ENCODE peak calls at places on chromosomes 4 and X, in seven cellular contexts. One of them, this sample, is unnamed.

GRCh38 chr4:107755841-107756356 is 35.9 kb upstream of the PAPSS1 start:
- DNase-seq in EL: peak
- DNase-seq in CD8-positive, alpha-beta memory T cell: no peak
- DNase-seq in activated T-helper 1 cell treated with anti-CD3 and anti-CD28 coated beads, Interleukin-2, amount 50 U/mL, for 16 hours: no peak
- DNase-seq in mesendoderm: peak
- DNase-seq in endothelial cell: no peak
- DNase-seq in MCF 10A: no peak
- DNase-seq in this sample: no peak

GRCh38 chr4:105605493-105605892 is 53.1 kb downstream of the ARHGEF38 start:
- DNase-seq in EL: peak
- DNase-seq in CD8-positive, alpha-beta memory T cell: no peak
- DNase-seq in activated T-helper 1 cell treated with anti-CD3 and anti-CD28 coated beads, Interleukin-2, amount 50 U/mL, for 16 hours: no peak
- DNase-seq in mesendoderm: peak
- DNase-seq in endothelial cell: no peak
- DNase-seq in MCF 10A: peak
- DNase-seq in this sample: no peak

GRCh38 chr4:181939199-181939945 is 303.8 kb upstream of the TENM3 start:
- DNase-seq in EL: no peak
- DNase-seq in CD8-positive, alpha-beta memory T cell: no peak
- DNase-seq in activated T-helper 1 cell treated with anti-CD3 and anti-CD28 coated beads, Interleukin-2, amount 50 U/mL, for 16 hours: no peak
- DNase-seq in mesendoderm: peak
- DNase-seq in endothelial cell: no peak
- DNase-seq in MCF 10A: peak
- DNase-seq in this sample: no peak

GRCh38 chr4:186104114-186104894 is at the start of gene FAM149A:
- DNase-seq in EL: no peak
- DNase-seq in CD8-positive, alpha-beta memory T cell: peak
- DNase-seq in activated T-helper 1 cell treated with anti-CD3 and anti-CD28 coated beads, Interleukin-2, amount 50 U/mL, for 16 hours: peak
- DNase-seq in mesendoderm: peak
- DNase-seq in endothelial cell: no peak
- DNase-seq in MCF 10A: peak
- DNase-seq in this sample: peak

GRCh38 chrX:37425370-37425769 is 76.2 kb downstream of the PRRG1 start:
- DNase-seq in EL: peak
- DNase-seq in CD8-positive, alpha-beta memory T cell: no peak
- DNase-seq in activated T-helper 1 cell treated with anti-CD3 and anti-CD28 coated beads, Interleukin-2, amount 50 U/mL, for 16 hours: no peak
- DNase-seq in mesendoderm: no peak
- DNase-seq in endothelial cell: no peak
- DNase-seq in MCF 10A: no peak
- DNase-seq in this sample: no peak

GRCh38 chr4:8737601-8738279 is 133.9 kb downstream of the HMX1 start:
- DNase-seq in EL: no peak
- DNase-seq in CD8-positive, alpha-beta memory T cell: no peak
- DNase-seq in activated T-helper 1 cell treated with anti-CD3 and anti-CD28 coated beads, Interleukin-2, amount 50 U/mL, for 16 hours: no peak
- DNase-seq in mesendoderm: no peak
- DNase-seq in endothelial cell: no peak
- DNase-seq in MCF 10A: no peak
- DNase-seq in this sample: no peak

GRCh38 chr4:6942238-6942800 is 32.7 kb downstream of the TBC1D14 start:
- DNase-seq in EL: peak
- DNase-seq in CD8-positive, alpha-beta memory T cell: peak
- DNase-seq in activated T-helper 1 cell treated with anti-CD3 and anti-CD28 coated beads, Interleukin-2, amount 50 U/mL, for 16 hours: no peak
- DNase-seq in mesendoderm: peak
- DNase-seq in endothelial cell: no peak
- DNase-seq in MCF 10A: peak
- DNase-seq in this sample: peak

GRCh38 chr4:41728571-41728908 is 20.0 kb downstream of the PHOX2B start:
- DNase-seq in EL: peak
- DNase-seq in CD8-positive, alpha-beta memory T cell: no peak
- DNase-seq in activated T-helper 1 cell treated with anti-CD3 and anti-CD28 coated beads, Interleukin-2, amount 50 U/mL, for 16 hours: no peak
- DNase-seq in mesendoderm: no peak
- DNase-seq in endothelial cell: no peak
- DNase-seq in MCF 10A: peak
- DNase-seq in this sample: no peak

GRCh38 chrX:101619336-101619735 is 1.5 kb upstream of the ARMCX6 start:
- DNase-seq in EL: peak
- DNase-seq in CD8-positive, alpha-beta memory T cell: no peak
- DNase-seq in activated T-helper 1 cell treated with anti-CD3 and anti-CD28 coated beads, Interleukin-2, amount 50 U/mL, for 16 hours: no peak
- DNase-seq in mesendoderm: peak
- DNase-seq in endothelial cell: no peak
- DNase-seq in MCF 10A: peak
- DNase-seq in this sample: no peak

GRCh38 chr4:136400829-136401228 is 1131.5 kb downstream of the PCDH18 start:
- DNase-seq in EL: no peak
- DNase-seq in CD8-positive, alpha-beta memory T cell: no peak
- DNase-seq in activated T-helper 1 cell treated with anti-CD3 and anti-CD28 coated beads, Interleukin-2, amount 50 U/mL, for 16 hours: no peak
- DNase-seq in mesendoderm: peak
- DNase-seq in endothelial cell: no peak
- DNase-seq in MCF 10A: no peak
- DNase-seq in this sample: no peak

GRCh38 chr4:154456240-154456639 is 35.4 kb downstream of the DCHS2 start:
- DNase-seq in EL: no peak
- DNase-seq in CD8-positive, alpha-beta memory T cell: no peak
- DNase-seq in activated T-helper 1 cell treated with anti-CD3 and anti-CD28 coated beads, Interleukin-2, amount 50 U/mL, for 16 hours: no peak
- DNase-seq in mesendoderm: no peak
- DNase-seq in endothelial cell: no peak
- DNase-seq in MCF 10A: no peak
- DNase-seq in this sample: no peak

GRCh38 chr4:15479089-15479912 is 9.6 kb downstream of the CC2D2A start:
- DNase-seq in EL: peak
- DNase-seq in CD8-positive, alpha-beta memory T cell: no peak
- DNase-seq in activated T-helper 1 cell treated with anti-CD3 and anti-CD28 coated beads, Interleukin-2, amount 50 U/mL, for 16 hours: no peak
- DNase-seq in mesendoderm: peak
- DNase-seq in endothelial cell: peak
- DNase-seq in MCF 10A: peak
- DNase-seq in this sample: peak

GRCh38 chr4:4492161-4492847 is 49.5 kb downstream of the STX18 start:
- DNase-seq in EL: peak
- DNase-seq in CD8-positive, alpha-beta memory T cell: no peak
- DNase-seq in activated T-helper 1 cell treated with anti-CD3 and anti-CD28 coated beads, Interleukin-2, amount 50 U/mL, for 16 hours: no peak
- DNase-seq in mesendoderm: no peak
- DNase-seq in endothelial cell: no peak
- DNase-seq in MCF 10A: no peak
- DNase-seq in this sample: peak

GRCh38 chrX:68807818-68808217 is 21.0 kb upstream of the EFNB1 start:
- DNase-seq in EL: peak
- DNase-seq in CD8-positive, alpha-beta memory T cell: no peak
- DNase-seq in activated T-helper 1 cell treated with anti-CD3 and anti-CD28 coated beads, Interleukin-2, amount 50 U/mL, for 16 hours: no peak
- DNase-seq in mesendoderm: peak
- DNase-seq in endothelial cell: peak
- DNase-seq in MCF 10A: peak
- DNase-seq in this sample: no peak

GRCh38 chr4:157358439-157358838 is 137.9 kb downstream of the GRIA2 start:
- DNase-seq in EL: no peak
- DNase-seq in CD8-positive, alpha-beta memory T cell: no peak
- DNase-seq in activated T-helper 1 cell treated with anti-CD3 and anti-CD28 coated beads, Interleukin-2, amount 50 U/mL, for 16 hours: no peak
- DNase-seq in mesendoderm: no peak
- DNase-seq in endothelial cell: no peak
- DNase-seq in MCF 10A: no peak
- DNase-seq in this sample: no peak

GRCh38 chrX:132631579-132632232 is 142.9 kb upstream of the MBNL3 start:
- DNase-seq in EL: no peak
- DNase-seq in CD8-positive, alpha-beta memory T cell: no peak
- DNase-seq in activated T-helper 1 cell treated with anti-CD3 and anti-CD28 coated beads, Interleukin-2, amount 50 U/mL, for 16 hours: no peak
- DNase-seq in mesendoderm: peak
- DNase-seq in endothelial cell: peak
- DNase-seq in MCF 10A: peak
- DNase-seq in this sample: peak

GRCh38 chr4:182845618-182846017 is 71.6 kb downstream of the DCTD start:
- DNase-seq in EL: no peak
- DNase-seq in CD8-positive, alpha-beta memory T cell: no peak
- DNase-seq in activated T-helper 1 cell treated with anti-CD3 and anti-CD28 coated beads, Interleukin-2, amount 50 U/mL, for 16 hours: no peak
- DNase-seq in mesendoderm: no peak
- DNase-seq in endothelial cell: no peak
- DNase-seq in MCF 10A: no peak
- DNase-seq in this sample: no peak

GRCh38 chrX:49063715-49064114 is 4.9 kb downstream of the CCDC120 start:
- DNase-seq in EL: no peak
- DNase-seq in CD8-positive, alpha-beta memory T cell: no peak
- DNase-seq in activated T-helper 1 cell treated with anti-CD3 and anti-CD28 coated beads, Interleukin-2, amount 50 U/mL, for 16 hours: no peak
- DNase-seq in mesendoderm: no peak
- DNase-seq in endothelial cell: no peak
- DNase-seq in MCF 10A: no peak
- DNase-seq in this sample: no peak

GRCh38 chr4:57410331-57411052 is 300.3 kb upstream of the IGFBP7 start:
- DNase-seq in EL: no peak
- DNase-seq in CD8-positive, alpha-beta memory T cell: no peak
- DNase-seq in activated T-helper 1 cell treated with anti-CD3 and anti-CD28 coated beads, Interleukin-2, amount 50 U/mL, for 16 hours: no peak
- DNase-seq in mesendoderm: no peak
- DNase-seq in endothelial cell: no peak
- DNase-seq in MCF 10A: no peak
- DNase-seq in this sample: no peak

GRCh38 chrX:21374163-21374993 is at the start of gene CNKSR2:
- DNase-seq in EL: peak
- DNase-seq in CD8-positive, alpha-beta memory T cell: no peak
- DNase-seq in activated T-helper 1 cell treated with anti-CD3 and anti-CD28 coated beads, Interleukin-2, amount 50 U/mL, for 16 hours: peak
- DNase-seq in mesendoderm: peak
- DNase-seq in endothelial cell: peak
- DNase-seq in MCF 10A: no peak
- DNase-seq in this sample: peak

GRCh38 chr4:81460115-81460836 is 11.4 kb downstream of the RASGEF1B start:
- DNase-seq in EL: no peak
- DNase-seq in CD8-positive, alpha-beta memory T cell: no peak
- DNase-seq in activated T-helper 1 cell treated with anti-CD3 and anti-CD28 coated beads, Interleukin-2, amount 50 U/mL, for 16 hours: no peak
- DNase-seq in mesendoderm: no peak
- DNase-seq in endothelial cell: no peak
- DNase-seq in MCF 10A: no peak
- DNase-seq in this sample: no peak

GRCh38 chr4:2494992-2495391 is 26.1 kb downstream of the RNF4 start:
- DNase-seq in EL: no peak
- DNase-seq in CD8-positive, alpha-beta memory T cell: no peak
- DNase-seq in activated T-helper 1 cell treated with anti-CD3 and anti-CD28 coated beads, Interleukin-2, amount 50 U/mL, for 16 hours: no peak
- DNase-seq in mesendoderm: no peak
- DNase-seq in endothelial cell: no peak
- DNase-seq in MCF 10A: no peak
- DNase-seq in this sample: no peak

GRCh38 chrX:45472968-45473367 is 272.3 kb upstream of the DIPK2B start:
- DNase-seq in EL: peak
- DNase-seq in CD8-positive, alpha-beta memory T cell: no peak
- DNase-seq in activated T-helper 1 cell treated with anti-CD3 and anti-CD28 coated beads, Interleukin-2, amount 50 U/mL, for 16 hours: no peak
- DNase-seq in mesendoderm: no peak
- DNase-seq in endothelial cell: no peak
- DNase-seq in MCF 10A: no peak
- DNase-seq in this sample: no peak

GRCh38 chrX:154401918-154402621 is 3.9 kb downstream of the RPL10 start:
- DNase-seq in EL: peak
- DNase-seq in CD8-positive, alpha-beta memory T cell: no peak
- DNase-seq in activated T-helper 1 cell treated with anti-CD3 and anti-CD28 coated beads, Interleukin-2, amount 50 U/mL, for 16 hours: no peak
- DNase-seq in mesendoderm: no peak
- DNase-seq in endothelial cell: no peak
- DNase-seq in MCF 10A: no peak
- DNase-seq in this sample: no peak

GRCh38 chr4:11328401-11328800 is 100.3 kb downstream of the HS3ST1 start:
- DNase-seq in EL: no peak
- DNase-seq in CD8-positive, alpha-beta memory T cell: no peak
- DNase-seq in activated T-helper 1 cell treated with anti-CD3 and anti-CD28 coated beads, Interleukin-2, amount 50 U/mL, for 16 hours: no peak
- DNase-seq in mesendoderm: no peak
- DNase-seq in endothelial cell: no peak
- DNase-seq in MCF 10A: no peak
- DNase-seq in this sample: no peak

GRCh38 chr4:163603246-163603645 is 108.8 kb downstream of the TMA16 start:
- DNase-seq in EL: no peak
- DNase-seq in CD8-positive, alpha-beta memory T cell: no peak
- DNase-seq in activated T-helper 1 cell treated with anti-CD3 and anti-CD28 coated beads, Interleukin-2, amount 50 U/mL, for 16 hours: no peak
- DNase-seq in mesendoderm: no peak
- DNase-seq in endothelial cell: no peak
- DNase-seq in MCF 10A: no peak
- DNase-seq in this sample: no peak

GRCh38 chrX:119757979-119758681 is at the start of gene SOWAHD:
- DNase-seq in EL: peak
- DNase-seq in CD8-positive, alpha-beta memory T cell: peak
- DNase-seq in activated T-helper 1 cell treated with anti-CD3 and anti-CD28 coated beads, Interleukin-2, amount 50 U/mL, for 16 hours: no peak
- DNase-seq in mesendoderm: peak
- DNase-seq in endothelial cell: peak
- DNase-seq in MCF 10A: peak
- DNase-seq in this sample: no peak

GRCh38 chr4:82123934-82124333 is 249.9 kb downstream of the HNRNPD start:
- DNase-seq in EL: no peak
- DNase-seq in CD8-positive, alpha-beta memory T cell: no peak
- DNase-seq in activated T-helper 1 cell treated with anti-CD3 and anti-CD28 coated beads, Interleukin-2, amount 50 U/mL, for 16 hours: no peak
- DNase-seq in mesendoderm: peak
- DNase-seq in endothelial cell: no peak
- DNase-seq in MCF 10A: no peak
- DNase-seq in this sample: no peak

GRCh38 chr4:2251073-2251794 is 9.3 kb upstream of the HAUS3 start:
- DNase-seq in EL: no peak
- DNase-seq in CD8-positive, alpha-beta memory T cell: peak
- DNase-seq in activated T-helper 1 cell treated with anti-CD3 and anti-CD28 coated beads, Interleukin-2, amount 50 U/mL, for 16 hours: no peak
- DNase-seq in mesendoderm: no peak
- DNase-seq in endothelial cell: no peak
- DNase-seq in MCF 10A: no peak
- DNase-seq in this sample: no peak

GRCh38 chr4:156347412-156348075 is 393.9 kb upstream of the CTSO start:
- DNase-seq in EL: peak
- DNase-seq in CD8-positive, alpha-beta memory T cell: no peak
- DNase-seq in activated T-helper 1 cell treated with anti-CD3 and anti-CD28 coated beads, Interleukin-2, amount 50 U/mL, for 16 hours: no peak
- DNase-seq in mesendoderm: peak
- DNase-seq in endothelial cell: no peak
- DNase-seq in MCF 10A: peak
- DNase-seq in this sample: peak

GRCh38 chr4:101037938-101038413 is 309.4 kb downstream of the PPP3CA start:
- DNase-seq in EL: peak
- DNase-seq in CD8-positive, alpha-beta memory T cell: no peak
- DNase-seq in activated T-helper 1 cell treated with anti-CD3 and anti-CD28 coated beads, Interleukin-2, amount 50 U/mL, for 16 hours: no peak
- DNase-seq in mesendoderm: no peak
- DNase-seq in endothelial cell: no peak
- DNase-seq in MCF 10A: peak
- DNase-seq in this sample: no peak

GRCh38 chr4:6939761-6940743 is 30.4 kb downstream of the TBC1D14 start:
- DNase-seq in EL: no peak
- DNase-seq in CD8-positive, alpha-beta memory T cell: no peak
- DNase-seq in activated T-helper 1 cell treated with anti-CD3 and anti-CD28 coated beads, Interleukin-2, amount 50 U/mL, for 16 hours: no peak
- DNase-seq in mesendoderm: peak
- DNase-seq in endothelial cell: no peak
- DNase-seq in MCF 10A: no peak
- DNase-seq in this sample: no peak

GRCh38 chr4:83772680-83773079 is 236.8 kb downstream of the GPAT3 start:
- DNase-seq in EL: no peak
- DNase-seq in CD8-positive, alpha-beta memory T cell: no peak
- DNase-seq in activated T-helper 1 cell treated with anti-CD3 and anti-CD28 coated beads, Interleukin-2, amount 50 U/mL, for 16 hours: no peak
- DNase-seq in mesendoderm: peak
- DNase-seq in endothelial cell: no peak
- DNase-seq in MCF 10A: no peak
- DNase-seq in this sample: no peak

GRCh38 chrX:137565921-137566745 is at the start of gene ZIC3:
- DNase-seq in EL: no peak
- DNase-seq in CD8-positive, alpha-beta memory T cell: no peak
- DNase-seq in activated T-helper 1 cell treated with anti-CD3 and anti-CD28 coated beads, Interleukin-2, amount 50 U/mL, for 16 hours: no peak
- DNase-seq in mesendoderm: peak
- DNase-seq in endothelial cell: peak
- DNase-seq in MCF 10A: no peak
- DNase-seq in this sample: no peak

This sample was measured in HTR-8/SVneo.